ENCODE peak calls at places on chromosomes 11 and 22, in nine cellular contexts. One of them, this sample, is unnamed.

GRCh38 chr11:128582496-128583366 is 4.6 kb downstream of the ETS1 start:
- DNase-seq in caudate nucleus: no peak
- DNase-seq in NAMALWA: no peak
- DNase-seq in activated naive CD8-positive, alpha-beta T cell treated with anti-CD3 and anti-CD28 coated beads, Interleukin-2, amount 50 U/mL, for 16 hours: no peak
- DNase-seq in RCC 7860: peak
- DNase-seq in neural crest cell: no peak
- DNase-seq in iris pigment epithelial cell: peak
- DNase-seq in HEK293T: no peak
- DNase-seq in AG10803: peak
- DNase-seq in this sample: peak

GRCh38 chr11:27233654-27234042 is 129.4 kb downstream of the CCDC34 start:
- DNase-seq in iris pigment epithelial cell: no peak
- DNase-seq in RCC 7860: no peak
- DNase-seq in caudate nucleus: no peak
- DNase-seq in NAMALWA: peak
- DNase-seq in neural crest cell: no peak
- DNase-seq in HEK293T: no peak
- DNase-seq in activated naive CD8-positive, alpha-beta T cell treated with anti-CD3 and anti-CD28 coated beads, Interleukin-2, amount 50 U/mL, for 16 hours: no peak
- DNase-seq in AG10803: peak
- DNase-seq in this sample: no peak

GRCh38 chr11:111601979-111602864 is at the start of gene SIK2:
- DNase-seq in HEK293T: peak
- DNase-seq in caudate nucleus: peak
- DNase-seq in iris pigment epithelial cell: peak
- DNase-seq in activated naive CD8-positive, alpha-beta T cell treated with anti-CD3 and anti-CD28 coated beads, Interleukin-2, amount 50 U/mL, for 16 hours: peak
- DNase-seq in RCC 7860: peak
- DNase-seq in neural crest cell: peak
- DNase-seq in NAMALWA: peak
- DNase-seq in AG10803: peak
- DNase-seq in this sample: peak

GRCh38 chr11:78830277-78830676 is 255.6 kb upstream of the NARS2 start:
- DNase-seq in activated naive CD8-positive, alpha-beta T cell treated with anti-CD3 and anti-CD28 coated beads, Interleukin-2, amount 50 U/mL, for 16 hours: no peak
- DNase-seq in AG10803: no peak
- DNase-seq in neural crest cell: no peak
- DNase-seq in NAMALWA: no peak
- DNase-seq in caudate nucleus: no peak
- DNase-seq in iris pigment epithelial cell: no peak
- DNase-seq in RCC 7860: no peak
- DNase-seq in HEK293T: no peak
- DNase-seq in this sample: no peak

GRCh38 chr11:81203876-81204275 is 1529.8 kb downstream of the FAM181B start:
- DNase-seq in NAMALWA: no peak
- DNase-seq in caudate nucleus: no peak
- DNase-seq in iris pigment epithelial cell: peak
- DNase-seq in activated naive CD8-positive, alpha-beta T cell treated with anti-CD3 and anti-CD28 coated beads, Interleukin-2, amount 50 U/mL, for 16 hours: no peak
- DNase-seq in HEK293T: no peak
- DNase-seq in AG10803: no peak
- DNase-seq in RCC 7860: no peak
- DNase-seq in neural crest cell: no peak
- DNase-seq in this sample: no peak

GRCh38 chr11:43833657-43834073 is 47.0 kb upstream of the ALKBH3 start:
- DNase-seq in neural crest cell: no peak
- DNase-seq in caudate nucleus: no peak
- DNase-seq in activated naive CD8-positive, alpha-beta T cell treated with anti-CD3 and anti-CD28 coated beads, Interleukin-2, amount 50 U/mL, for 16 hours: no peak
- DNase-seq in RCC 7860: no peak
- DNase-seq in iris pigment epithelial cell: peak
- DNase-seq in NAMALWA: no peak
- DNase-seq in AG10803: peak
- DNase-seq in HEK293T: no peak
- DNase-seq in this sample: peak

GRCh38 chr11:69534166-69534530 is 52.7 kb downstream of the LINC01488 start:
- DNase-seq in AG10803: no peak
- DNase-seq in neural crest cell: no peak
- DNase-seq in HEK293T: no peak
- DNase-seq in activated naive CD8-positive, alpha-beta T cell treated with anti-CD3 and anti-CD28 coated beads, Interleukin-2, amount 50 U/mL, for 16 hours: no peak
- DNase-seq in NAMALWA: no peak
- DNase-seq in RCC 7860: no peak
- DNase-seq in iris pigment epithelial cell: no peak
- DNase-seq in caudate nucleus: no peak
- DNase-seq in this sample: no peak

GRCh38 chr11:20443596-20443995 is 56.1 kb downstream of the PRMT3 start:
- DNase-seq in NAMALWA: peak
- DNase-seq in neural crest cell: no peak
- DNase-seq in caudate nucleus: no peak
- DNase-seq in HEK293T: peak
- DNase-seq in RCC 7860: no peak
- DNase-seq in AG10803: peak
- DNase-seq in activated naive CD8-positive, alpha-beta T cell treated with anti-CD3 and anti-CD28 coated beads, Interleukin-2, amount 50 U/mL, for 16 hours: no peak
- DNase-seq in iris pigment epithelial cell: peak
- DNase-seq in this sample: peak

GRCh38 chr22:24106385-24107381 is 74.6 kb upstream of the SUSD2 start:
- DNase-seq in caudate nucleus: no peak
- DNase-seq in iris pigment epithelial cell: no peak
- DNase-seq in HEK293T: no peak
- DNase-seq in NAMALWA: peak
- DNase-seq in RCC 7860: no peak
- DNase-seq in AG10803: no peak
- DNase-seq in activated naive CD8-positive, alpha-beta T cell treated with anti-CD3 and anti-CD28 coated beads, Interleukin-2, amount 50 U/mL, for 16 hours: no peak
- DNase-seq in neural crest cell: no peak
- DNase-seq in this sample: peak

GRCh38 chr11:105915036-105915435 is 107.0 kb downstream of the MSANTD4 start:
- DNase-seq in iris pigment epithelial cell: no peak
- DNase-seq in activated naive CD8-positive, alpha-beta T cell treated with anti-CD3 and anti-CD28 coated beads, Interleukin-2, amount 50 U/mL, for 16 hours: no peak
- DNase-seq in NAMALWA: no peak
- DNase-seq in caudate nucleus: no peak
- DNase-seq in AG10803: no peak
- DNase-seq in HEK293T: no peak
- DNase-seq in RCC 7860: no peak
- DNase-seq in neural crest cell: no peak
- DNase-seq in this sample: no peak

GRCh38 chr11:96054870-96055705 is 131.2 kb upstream of the MTMR2 start:
- DNase-seq in AG10803: peak
- DNase-seq in iris pigment epithelial cell: peak
- DNase-seq in HEK293T: peak
- DNase-seq in NAMALWA: peak
- DNase-seq in neural crest cell: peak
- DNase-seq in activated naive CD8-positive, alpha-beta T cell treated with anti-CD3 and anti-CD28 coated beads, Interleukin-2, amount 50 U/mL, for 16 hours: no peak
- DNase-seq in caudate nucleus: no peak
- DNase-seq in RCC 7860: peak
- DNase-seq in this sample: peak

GRCh38 chr11:91421586-91421985 is 803.0 kb upstream of the FAT3 start:
- DNase-seq in caudate nucleus: no peak
- DNase-seq in RCC 7860: no peak
- DNase-seq in neural crest cell: no peak
- DNase-seq in NAMALWA: no peak
- DNase-seq in activated naive CD8-positive, alpha-beta T cell treated with anti-CD3 and anti-CD28 coated beads, Interleukin-2, amount 50 U/mL, for 16 hours: no peak
- DNase-seq in iris pigment epithelial cell: no peak
- DNase-seq in HEK293T: no peak
- DNase-seq in AG10803: no peak
- DNase-seq in this sample: no peak

GRCh38 chr11:10398525-10398924 is 56.5 kb upstream of the AMPD3 start:
- DNase-seq in HEK293T: no peak
- DNase-seq in neural crest cell: no peak
- DNase-seq in AG10803: no peak
- DNase-seq in RCC 7860: no peak
- DNase-seq in caudate nucleus: no peak
- DNase-seq in activated naive CD8-positive, alpha-beta T cell treated with anti-CD3 and anti-CD28 coated beads, Interleukin-2, amount 50 U/mL, for 16 hours: no peak
- DNase-seq in NAMALWA: no peak
- DNase-seq in iris pigment epithelial cell: no peak
- DNase-seq in this sample: peak

GRCh38 chr11:9066432-9066925 is 24.9 kb downstream of the SCUBE2 start:
- DNase-seq in neural crest cell: no peak
- DNase-seq in NAMALWA: no peak
- DNase-seq in caudate nucleus: no peak
- DNase-seq in activated naive CD8-positive, alpha-beta T cell treated with anti-CD3 and anti-CD28 coated beads, Interleukin-2, amount 50 U/mL, for 16 hours: no peak
- DNase-seq in RCC 7860: no peak
- DNase-seq in iris pigment epithelial cell: no peak
- DNase-seq in AG10803: no peak
- DNase-seq in HEK293T: no peak
- DNase-seq in this sample: no peak

GRCh38 chr11:62020661-62021060 is 53.2 kb upstream of the FTH1 start:
- DNase-seq in RCC 7860: no peak
- DNase-seq in HEK293T: no peak
- DNase-seq in activated naive CD8-positive, alpha-beta T cell treated with anti-CD3 and anti-CD28 coated beads, Interleukin-2, amount 50 U/mL, for 16 hours: no peak
- DNase-seq in AG10803: peak
- DNase-seq in caudate nucleus: no peak
- DNase-seq in neural crest cell: no peak
- DNase-seq in NAMALWA: no peak
- DNase-seq in iris pigment epithelial cell: peak
- DNase-seq in this sample: peak

GRCh38 chr11:69674886-69675714 is at the start of gene LTO1:
- DNase-seq in HEK293T: peak
- DNase-seq in NAMALWA: peak
- DNase-seq in RCC 7860: peak
- DNase-seq in activated naive CD8-positive, alpha-beta T cell treated with anti-CD3 and anti-CD28 coated beads, Interleukin-2, amount 50 U/mL, for 16 hours: peak
- DNase-seq in neural crest cell: peak
- DNase-seq in iris pigment epithelial cell: peak
- DNase-seq in caudate nucleus: peak
- DNase-seq in AG10803: peak
- DNase-seq in this sample: peak

GRCh38 chr11:71153005-71153395 is 99.4 kb downstream of the SHANK2 start:
- DNase-seq in neural crest cell: no peak
- DNase-seq in caudate nucleus: no peak
- DNase-seq in AG10803: no peak
- DNase-seq in iris pigment epithelial cell: peak
- DNase-seq in RCC 7860: peak
- DNase-seq in activated naive CD8-positive, alpha-beta T cell treated with anti-CD3 and anti-CD28 coated beads, Interleukin-2, amount 50 U/mL, for 16 hours: no peak
- DNase-seq in NAMALWA: no peak
- DNase-seq in HEK293T: peak
- DNase-seq in this sample: peak

GRCh38 chr11:116895053-116895757 is 57.8 kb upstream of the APOA1 start:
- DNase-seq in caudate nucleus: no peak
- DNase-seq in activated naive CD8-positive, alpha-beta T cell treated with anti-CD3 and anti-CD28 coated beads, Interleukin-2, amount 50 U/mL, for 16 hours: no peak
- DNase-seq in HEK293T: no peak
- DNase-seq in NAMALWA: no peak
- DNase-seq in RCC 7860: no peak
- DNase-seq in iris pigment epithelial cell: no peak
- DNase-seq in AG10803: no peak
- DNase-seq in neural crest cell: peak
- DNase-seq in this sample: peak

GRCh38 chr22:42680648-42681047 is 31.5 kb upstream of the CYB5R3 start:
- DNase-seq in activated naive CD8-positive, alpha-beta T cell treated with anti-CD3 and anti-CD28 coated beads, Interleukin-2, amount 50 U/mL, for 16 hours: no peak
- DNase-seq in NAMALWA: no peak
- DNase-seq in RCC 7860: peak
- DNase-seq in HEK293T: no peak
- DNase-seq in AG10803: peak
- DNase-seq in iris pigment epithelial cell: peak
- DNase-seq in caudate nucleus: no peak
- DNase-seq in neural crest cell: no peak
- DNase-seq in this sample: peak

GRCh38 chr11:1297011-1297575 is 12.3 kb downstream of the TOLLIP start:
- DNase-seq in AG10803: no peak
- DNase-seq in caudate nucleus: no peak
- DNase-seq in HEK293T: no peak
- DNase-seq in neural crest cell: no peak
- DNase-seq in NAMALWA: no peak
- DNase-seq in iris pigment epithelial cell: no peak
- DNase-seq in RCC 7860: no peak
- DNase-seq in activated naive CD8-positive, alpha-beta T cell treated with anti-CD3 and anti-CD28 coated beads, Interleukin-2, amount 50 U/mL, for 16 hours: no peak
- DNase-seq in this sample: no peak

GRCh38 chr11:65215441-65216076 is 33.8 kb downstream of the CAPN1 start:
- DNase-seq in NAMALWA: peak
- DNase-seq in iris pigment epithelial cell: no peak
- DNase-seq in neural crest cell: no peak
- DNase-seq in AG10803: no peak
- DNase-seq in RCC 7860: no peak
- DNase-seq in HEK293T: no peak
- DNase-seq in caudate nucleus: no peak
- DNase-seq in activated naive CD8-positive, alpha-beta T cell treated with anti-CD3 and anti-CD28 coated beads, Interleukin-2, amount 50 U/mL, for 16 hours: no peak
- DNase-seq in this sample: no peak

GRCh38 chr11:17277024-17277584 is 565 bp downstream of the NUCB2 start:
- DNase-seq in AG10803: peak
- DNase-seq in neural crest cell: no peak
- DNase-seq in iris pigment epithelial cell: peak
- DNase-seq in RCC 7860: peak
- DNase-seq in activated naive CD8-positive, alpha-beta T cell treated with anti-CD3 and anti-CD28 coated beads, Interleukin-2, amount 50 U/mL, for 16 hours: no peak
- DNase-seq in caudate nucleus: no peak
- DNase-seq in NAMALWA: peak
- DNase-seq in HEK293T: no peak
- DNase-seq in this sample: peak